ENCODE peak calls at places on chromosomes 3 and 15, in seven cellular contexts. C, W, E, Q, I, G and U are unnamed samples.

GRCh38 chr15:68081869-68082505 is 27.9 kb downstream of the PIAS1 start:
- DNase-seq in C (no peak), Q (no peak), I (no peak), E (no peak), W (no peak), G (no peak), U (no peak)

GRCh38 chr3:15064299-15064834 is 748 bp downstream of the MRPS25 start:
- DNase-seq in G (peak; percentile 93), Q (peak; percentile 29), C (peak; percentile 25), I (no peak), W (no peak), E (no peak), U (no peak)

GRCh38 chr3:66029443-66029842 is 9.3 kb downstream of the MAGI1 start:
- DNase-seq in W (no peak), Q (no peak), E (no peak), G (no peak), C (peak; percentile 36), I (no peak), U (no peak)

GRCh38 chr15:90414408-90415028 is 26.5 kb downstream of the IQGAP1 start:
- DNase-seq in C (peak; percentile 91), E (no peak), G (no peak), Q (no peak), I (no peak), W (no peak), U (no peak)

GRCh38 chr15:85689729-85690128 is 105.0 kb downstream of the KLHL25 start:
- DNase-seq in I (peak; percentile 66), E (peak; percentile 45), Q (peak; percentile 45), G (no peak), C (peak; percentile 72), W (peak; percentile 43), U (peak; percentile 77)

GRCh38 chr15:31464216-31465082 is 137.8 kb downstream of the KLF13 start:
- DNase-seq in I (no peak), E (no peak), G (no peak), W (no peak), C (no peak), Q (no peak), U (no peak)

GRCh38 chr15:74316116-74316515 is 51.3 kb downstream of the CYP11A1 start:
- DNase-seq in I (peak; percentile 56), Q (no peak), W (no peak), G (no peak), E (no peak), C (no peak), U (no peak)

GRCh38 chr3:159733194-159733860 is 255.3 kb upstream of the IL12A start:
- DNase-seq in Q (no peak), W (peak; percentile 40), G (peak; percentile 74), E (no peak), C (peak; percentile 88), I (no peak), U (no peak)

GRCh38 chr3:181880339-181880738 is 168.6 kb downstream of the SOX2 start:
- DNase-seq in Q (no peak), G (no peak), W (peak; percentile 56), I (no peak), E (no peak), C (no peak), U (no peak)

GRCh38 chr3:46867550-46867898 is 4.3 kb upstream of the MYL3 start:
- DNase-seq in Q (peak; percentile 75), G (peak; percentile 91), W (no peak), C (no peak), I (peak; percentile 89), E (no peak), U (no peak)

GRCh38 chr15:101242160-101242998 is 9.5 kb downstream of the CHSY1 start:
- DNase-seq in E (peak; percentile 71), Q (peak; percentile 44), C (peak; percentile 59), G (peak; percentile 87), I (no peak), W (no peak), U (peak; percentile 69)

GRCh38 chr3:100260081-100260684 is 609 bp upstream of the TBC1D23 start:
- DNase-seq in I (peak; percentile 79), Q (peak; percentile 14), W (peak; percentile 17), E (no peak), C (peak; percentile 51), G (peak; percentile 32), U (no peak)

GRCh38 chr3:110533089-110533488 is 538.5 kb upstream of the NECTIN3 start:
- DNase-seq in G (no peak), E (no peak), W (no peak), I (no peak), Q (peak; percentile 40), C (peak; percentile 78), U (no peak)

GRCh38 chr3:127182848-127183714 is 9.8 kb upstream of the PRR23E start:
- DNase-seq in E (no peak), C (no peak), I (no peak), Q (no peak), G (no peak), W (no peak), U (no peak)

GRCh38 chr15:76483752-76484151 is 147.2 kb downstream of the ISL2 start:
- DNase-seq in W (no peak), G (peak; percentile 59), C (no peak), E (no peak), I (no peak), Q (no peak), U (no peak)

GRCh38 chr3:198043149-198043548 is 83.1 kb downstream of the LMLN start:
- DNase-seq in C (no peak), G (peak; percentile 45), E (no peak), Q (no peak), W (no peak), I (no peak), U (no peak)

GRCh38 chr15:77634266-77634962 is 1.7 kb upstream of the LINGO1 start:
- DNase-seq in Q (peak; percentile 72), W (peak; percentile 71), C (peak; percentile 38), E (no peak), I (peak; percentile 78), G (peak; percentile 96), U (peak; percentile 19)

GRCh38 chr15:39199076-39199475 is 381.8 kb upstream of the THBS1 start:
- DNase-seq in Q (no peak), W (no peak), C (peak; percentile 69), I (no peak), E (no peak), G (no peak), U (no peak)
- H3K4me1 ChIP-seq in Q (no peaks in the 10 kb centered on the region), W (peaks cover 4% of the 10 kb centered on the region), C (peaks cover 25% of the 10 kb centered on the region), I (no peaks in the 10 kb centered on the region), E (no peaks in the 10 kb centered on the region), G (peaks cover 51% of the 10 kb centered on the region), U (no peaks in the 10 kb centered on the region)

GRCh38 chr3:43353393-43353792 is 67.1 kb downstream of the SNRK start:
- DNase-seq in G (no peak), W (no peak), E (no peak), Q (no peak), I (no peak), C (no peak), U (no peak)
- H3K9me3 ChIP-seq in G (no peaks in the 10 kb centered on the region), W (peaks cover 12% of the 10 kb centered on the region), E (peaks cover 44% of the 10 kb centered on the region), Q (no peaks in the 10 kb centered on the region), I (peaks cover 8% of the 10 kb centered on the region), C (peaks cover 15% of the 10 kb centered on the region), U (peaks cover 21% of the 10 kb centered on the region)

DNA sequence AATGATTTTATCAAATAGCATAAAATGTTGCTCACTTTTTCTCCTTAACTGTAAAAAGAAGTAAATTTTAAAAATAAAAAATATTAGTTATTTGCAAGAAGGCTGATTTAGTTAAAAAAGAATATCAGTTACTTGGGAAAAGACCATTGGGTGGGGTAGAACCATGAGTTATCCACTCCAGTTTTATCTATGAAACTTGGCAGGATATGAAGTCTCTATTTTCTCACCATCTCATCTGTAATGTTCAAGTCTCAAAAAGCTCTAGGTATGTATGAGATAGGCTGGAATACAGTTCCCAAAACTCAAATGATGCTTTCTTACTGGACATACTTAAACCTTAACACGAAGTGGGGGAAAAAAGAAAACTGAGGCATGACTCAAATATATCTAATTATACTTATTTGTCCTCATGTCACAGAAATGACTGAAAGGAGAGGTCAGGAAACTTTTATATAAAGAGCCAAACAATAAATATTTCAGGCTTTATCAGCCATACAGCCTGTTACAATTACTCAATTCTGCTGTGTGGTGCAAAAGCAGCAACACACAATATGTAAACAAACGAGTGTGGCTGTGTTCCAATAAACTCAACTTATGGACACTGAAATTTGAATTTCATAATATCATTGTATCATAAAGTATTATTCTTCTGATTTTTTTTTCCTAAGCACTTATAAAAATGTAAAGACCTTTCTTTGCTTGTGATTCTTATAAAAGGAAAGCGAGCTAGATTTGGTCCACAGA is 131.8 kb downstream of the TBL1XR1 start:
- DNase-seq in W (no peak), I (no peak), Q (no peak), E (no peak), G (no peak), C (no peak), U (no peak)
- H3K4me1 ChIP-seq in W (no peaks in the 10 kb centered on the region), I (no peaks in the 10 kb centered on the region), Q (peaks cover 14% of the 10 kb centered on the region), E (no peaks in the 10 kb centered on the region), G (peaks cover 11% of the 10 kb centered on the region), C (peaks cover 8% of the 10 kb centered on the region), U (peaks cover 20% of the 10 kb centered on the region)

GRCh38 chr3:128859573-128860154 is 19.8 kb upstream of the ACAD9 start:
- DNase-seq in G (peak; percentile 58), C (no peak), I (no peak), E (no peak), Q (no peak), W (peak; percentile 29), U (no peak)
- H3K9me3 ChIP-seq in G (peaks cover 18% of the 10 kb centered on the region), C (peaks cover 31% of the 10 kb centered on the region), I (peaks cover 9% of the 10 kb centered on the region), E (peaks cover 10% of the 10 kb centered on the region), Q (no peaks in the 10 kb centered on the region), W (peaks cover 37% of the 10 kb centered on the region), U (peaks cover 27% of the 10 kb centered on the region)

DNA sequence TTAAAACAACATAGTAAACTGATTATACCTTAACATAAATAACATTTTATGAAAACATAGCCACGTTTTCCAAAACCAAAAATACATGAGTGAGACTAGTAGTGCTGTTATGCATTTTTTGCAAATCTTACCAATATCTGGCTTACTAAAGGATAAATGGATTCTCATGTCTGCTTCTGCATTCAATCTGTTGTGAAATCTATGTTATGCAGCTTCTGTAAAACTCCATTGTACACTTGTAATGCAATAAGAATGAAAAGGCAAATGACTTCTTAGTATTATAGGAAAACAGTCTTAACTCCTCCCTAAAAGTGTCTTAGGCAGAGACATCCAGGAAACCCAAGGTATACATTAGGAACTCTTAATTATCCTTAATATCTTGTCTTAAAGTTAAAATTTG is 330.9 kb upstream of the THBS1 start:
- DNase-seq in E (no peak), W (no peak), G (no peak), C (no peak), I (no peak), Q (no peak), U (no peak)
- H3K4me1 ChIP-seq in E (no peaks in the 10 kb centered on the region), W (no peaks in the 10 kb centered on the region), G (peaks cover 37% of the 10 kb centered on the region), C (peaks cover 14% of the 10 kb centered on the region), I (no peaks in the 10 kb centered on the region), Q (peaks cover 18% of the 10 kb centered on the region), U (no peaks in the 10 kb centered on the region)

GRCh38 chr3:196322-197153 is at the start of gene CHL1:
- DNase-seq in G (no peak), Q (no peak), E (no peak), W (peak; percentile 47), C (no peak), I (no peak), U (no peak)
- H3K9me3 ChIP-seq in G (no peaks in the 10 kb centered on the region), Q (no peaks in the 10 kb centered on the region), E (no peaks in the 10 kb centered on the region), W (no peaks in the 10 kb centered on the region), C (no peaks in the 10 kb centered on the region), I (peaks cover 1% of the 10 kb centered on the region), U (no peaks in the 10 kb centered on the region)

DNA sequence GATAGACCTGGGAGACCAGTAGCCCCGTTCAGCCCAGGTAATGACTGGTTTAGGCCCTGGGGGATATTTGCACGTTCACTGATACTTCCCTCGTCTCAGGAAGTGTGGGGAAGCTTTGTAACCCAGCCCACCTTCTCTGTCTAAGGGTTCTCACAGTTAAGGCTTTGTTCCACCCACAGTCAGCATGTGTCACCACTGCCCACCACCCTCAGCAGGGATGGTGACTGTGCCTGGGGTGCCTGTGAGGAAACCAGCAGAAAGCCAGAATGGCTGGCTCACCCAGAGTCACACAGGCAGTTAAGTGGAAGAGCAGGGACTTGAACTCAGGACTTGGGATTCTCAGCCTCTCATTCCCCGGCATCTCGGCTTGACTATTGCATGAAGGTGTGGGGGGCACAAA is 5.2 kb downstream of the KBTBD13 start:
- DNase-seq in W (no peak), C (peak; percentile 31), I (no peak), G (no peak), E (no peak), Q (no peak), U (no peak)
- H3K4me1 ChIP-seq in W (peaks cover 34% of the 10 kb centered on the region), C (peaks cover 19% of the 10 kb centered on the region), I (peaks cover 5% of the 10 kb centered on the region), G (no peaks in the 10 kb centered on the region), E (peaks cover 7% of the 10 kb centered on the region), Q (peaks cover 10% of the 10 kb centered on the region), U (peaks cover 13% of the 10 kb centered on the region)